ENCODE peak calls at places on chromosomes 4 and X, in four cellular contexts. J, P, E and Q are unnamed samples.

GRCh38 chrX:48956728-48957414 is 536 bp downstream of the OTUD5 start:
- DNase-seq in J (no peak), P (peak), E (no peak), Q (no peak)

GRCh38 chr4:182924497-182924896 is 7.3 kb upstream of the DCTD start:
- DNase-seq in J (no peak), P (no peak), E (no peak), Q (no peak)

GRCh38 chr4:14749910-14750309 is 252.4 kb upstream of the CPEB2 start:
- DNase-seq in J (no peak), P (no peak), E (no peak), Q (no peak)

GRCh38 chrX:56729152-56729557 is at the start of gene NBDY:
- DNase-seq in J (no peak), P (peak), E (no peak), Q (no peak)

GRCh38 chr4:118941149-118941548 is 52.5 kb downstream of the SYNPO2 start:
- DNase-seq in J (no peak), P (no peak), E (no peak), Q (peak)

GRCh38 chrX:13938766-13939530 is 90.7 kb downstream of the GEMIN8 start:
- DNase-seq in J (no peak), P (no peak), E (no peak), Q (no peak)

GRCh38 chrX:46624090-46624786 is 50.7 kb downstream of the CHST7 start:
- DNase-seq in J (no peak), P (no peak), E (no peak), Q (no peak)

GRCh38 chr4:25297528-25298242 is 14.9 kb upstream of the ZCCHC4 start:
- DNase-seq in J (no peak), P (no peak), E (no peak), Q (no peak)

GRCh38 chr4:148330161-148330560 is 112.1 kb downstream of the NR3C2 start:
- DNase-seq in J (no peak), P (no peak), E (no peak), Q (no peak)

GRCh38 chr4:107692197-107692596 is 27.8 kb downstream of the PAPSS1 start:
- DNase-seq in J (no peak), P (no peak), E (no peak), Q (no peak)

GRCh38 chr4:138085956-138086355 is 156.2 kb downstream of the SLC7A11 start:
- DNase-seq in J (no peak), P (no peak), E (no peak), Q (no peak)

GRCh38 chr4:138500869-138501268 is 258.7 kb upstream of the SLC7A11 start:
- DNase-seq in J (no peak), P (no peak), E (no peak), Q (no peak)

GRCh38 chr4:183783933-183784622 is 121.0 kb upstream of the STOX2 start:
- DNase-seq in J (no peak), P (no peak), E (no peak), Q (no peak)

GRCh38 chr4:70874268-70875156 is 27.7 kb upstream of the MOB1B start:
- DNase-seq in J (no peak), P (no peak), E (no peak), Q (no peak)

GRCh38 chr4:156858071-156858470 is 113.5 kb downstream of the PDGFC start:
- DNase-seq in J (no peak), P (no peak), E (no peak), Q (no peak)

GRCh38 chr4:114600672-114601071 is 2.1 kb downstream of the UGT8 start:
- DNase-seq in J (no peak), P (no peak), E (no peak), Q (no peak)

GRCh38 chrX:9122504-9123245 is 88.7 kb upstream of the FAM9B start:
- DNase-seq in J (no peak), P (no peak), E (no peak), Q (no peak)

GRCh38 chrX:107714196-107714811 is 61.3 kb downstream of the TSC22D3 start:
- DNase-seq in J (no peak), P (no peak), E (no peak), Q (no peak)
- TF ChIP-seq CTCF in J (no peak), P (no peak), E (peak), Q (no peak)

DNA sequence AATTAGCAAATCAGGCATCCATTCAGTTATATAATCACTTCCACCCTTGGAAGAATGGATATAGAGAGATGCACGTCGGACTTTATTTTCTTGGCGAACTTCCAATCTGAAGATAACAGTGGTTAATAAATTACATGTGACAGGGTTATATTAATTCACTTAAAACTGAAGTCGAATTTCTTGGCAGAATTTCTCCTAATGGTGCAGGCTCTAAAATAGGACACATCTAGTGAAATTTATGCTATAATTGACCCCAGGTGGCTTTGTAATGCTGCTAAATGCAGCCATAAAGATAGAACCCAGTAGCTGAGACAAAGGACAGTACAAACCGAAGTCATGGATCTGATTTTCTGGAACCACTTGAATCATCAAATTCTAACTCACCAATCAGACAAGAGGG is 20.8 kb upstream of the SLC10A4 start:
- DNase-seq in J (no peak), P (no peak), E (no peak), Q (no peak)
- TF ChIP-seq TCF7L2 in J (no peak), P (no peak), E (no peak), Q (no peak)

GRCh38 chr4:112520598-112521122 is 4.7 kb upstream of the NEUROG2 start:
- DNase-seq in J (no peak), P (no peak), E (no peak), Q (no peak)

GRCh38 chr4:112522389-112522788 is 6.4 kb upstream of the NEUROG2 start:
- DNase-seq in J (no peak), P (no peak), E (no peak), Q (no peak)

GRCh38 chr4:112523764-112524505 is 8.0 kb upstream of the NEUROG2 start:
- DNase-seq in J (peak), P (peak), E (no peak), Q (peak)

GRCh38 chr4:112521123-112522116 is 5.4 kb upstream of the NEUROG2 start:
- DNase-seq in J (no peak), P (no peak), E (no peak), Q (no peak)

GRCh38 chr4:112523008-112523440 is 7.0 kb upstream of the NEUROG2 start:
- DNase-seq in J (no peak), P (peak), E (no peak), Q (no peak)
- TF ChIP-seq CTCF in J (no peak), P (peak), E (no peak), Q (peak)

GRCh38 chrX:2348225-2348624 is 152.6 kb downstream of the DHRSX start:
- DNase-seq in J (no peak), P (no peak), E (no peak), Q (no peak)

GRCh38 chrX:2351321-2351720 is 149.5 kb downstream of the DHRSX start:
- DNase-seq in J (no peak), P (no peak), E (no peak), Q (no peak)

DNA sequence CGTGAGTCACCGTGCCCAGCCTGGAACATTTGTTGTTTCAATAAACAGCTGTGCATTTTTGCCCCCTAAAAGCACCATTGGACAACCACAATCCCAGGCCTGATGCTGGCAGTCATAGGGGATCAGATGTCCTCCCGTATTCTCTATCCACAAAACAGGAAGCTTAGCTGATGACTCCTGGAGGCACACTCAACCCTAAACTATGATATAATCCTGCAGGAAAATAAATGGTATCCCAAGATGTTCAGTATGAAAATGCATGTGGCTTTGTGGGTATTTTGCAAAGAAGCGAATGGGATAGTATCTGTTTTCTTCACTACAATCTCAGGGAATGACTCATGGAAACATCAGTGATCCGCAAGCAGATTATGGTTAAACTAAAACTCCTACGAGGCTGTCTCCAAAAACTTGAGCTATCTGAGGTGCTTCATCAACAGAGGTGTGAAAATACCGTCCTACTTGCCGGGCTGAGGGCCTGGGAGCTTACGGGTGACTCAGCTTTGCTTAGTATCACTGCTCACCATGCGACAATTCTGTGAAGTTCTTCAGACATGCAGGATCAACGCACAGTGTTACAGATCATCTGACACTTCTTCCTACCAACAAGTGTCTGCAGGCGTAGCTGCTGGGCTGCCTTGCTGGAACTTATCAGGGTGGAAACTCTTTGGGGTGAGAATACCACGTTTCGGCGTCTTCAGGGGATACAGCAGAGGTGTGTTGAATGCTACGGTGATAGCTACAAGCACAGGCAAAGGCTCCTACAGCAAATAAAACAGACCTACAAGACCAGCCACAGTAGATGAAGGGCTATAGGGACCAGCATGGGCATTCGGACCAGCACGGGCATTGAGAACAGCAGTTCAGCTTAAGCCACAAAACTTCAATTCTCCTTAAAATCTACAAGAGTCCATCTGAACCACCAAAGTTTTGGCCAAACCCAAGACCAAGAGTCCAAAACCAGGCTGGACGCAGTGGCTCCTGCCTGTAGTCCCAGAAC is 148.5 kb downstream of the DHRSX start:
- DNase-seq in J (no peak), P (peak), E (peak), Q (no peak)
- TF ChIP-seq TCF7L2 in J (no peak), P (no peak), E (no peak), Q (no peak)

GRCh38 chr4:83093060-83093640 is 21.4 kb downstream of the PLAC8 start:
- DNase-seq in J (no peak), P (no peak), E (no peak), Q (no peak)
- TF ChIP-seq CTCF in J (no peak), P (peak), E (no peak), Q (no peak)

GRCh38 chrX:39591099-39591498 is 506.7 kb downstream of the BCOR start:
- DNase-seq in J (no peak), P (no peak), E (no peak), Q (no peak)

GRCh38 chrX:39595977-39596376 is 501.8 kb downstream of the BCOR start:
- DNase-seq in J (no peak), P (no peak), E (no peak), Q (no peak)

GRCh38 chrX:39596437-39596836 is 501.3 kb downstream of the BCOR start:
- DNase-seq in J (no peak), P (no peak), E (no peak), Q (no peak)

GRCh38 chrX:39592776-39593175 is 505.0 kb downstream of the BCOR start:
- DNase-seq in J (no peak), P (no peak), E (no peak), Q (no peak)
- TF ChIP-seq TCF7L2 in J (no peak), P (no peak), E (no peak), Q (no peak)

GRCh38 chr4:109434793-109435080 is 1.1 kb downstream of the SEC24B start:
- DNase-seq in J (no peak), P (no peak), E (no peak), Q (no peak)

GRCh38 chr4:109434007-109434792 is 585 bp downstream of the SEC24B start:
- DNase-seq in J (no peak), P (no peak), E (no peak), Q (peak)

GRCh38 chr4:109433281-109434006 is at the start of gene SEC24B:
- DNase-seq in J (peak), P (peak), E (peak), Q (peak)

GRCh38 chr4:109432676-109433075 is 939 bp upstream of the SEC24B start:
- DNase-seq in J (no peak), P (no peak), E (no peak), Q (no peak)

DNA sequence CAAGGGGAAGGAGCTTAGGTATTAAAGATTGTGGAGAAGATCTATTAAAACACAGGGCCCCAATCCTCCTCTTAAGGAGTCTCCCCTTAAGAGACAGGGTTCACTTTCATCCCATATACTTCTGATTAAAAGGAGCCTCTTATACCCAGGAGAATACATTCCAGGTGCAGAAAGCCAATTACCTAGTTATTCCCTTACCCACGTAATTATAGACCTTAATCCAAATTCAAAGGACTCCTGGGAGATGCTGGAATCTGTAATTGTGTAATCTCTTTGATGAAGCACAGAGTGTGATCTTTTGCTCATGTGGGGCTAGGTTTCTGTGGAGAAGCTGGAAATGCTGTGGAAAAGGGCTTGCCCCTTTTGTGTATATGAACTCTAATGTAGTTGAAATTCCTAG is 1.4 kb upstream of the SEC24B start:
- DNase-seq in J (no peak), P (no peak), E (no peak), Q (no peak)
- TF ChIP-seq CTCF in J (no peak), P (no peak), E (no peak), Q (no peak)

GRCh38 chr4:98908182-98908581 is 20.8 kb downstream of the EIF4E start:
- DNase-seq in J (no peak), P (no peak), E (no peak), Q (no peak)
- TF ChIP-seq TCF7L2 in J (no peak), P (no peak), E (no peak), Q (no peak)

GRCh38 chrX:2500091-2500680 is 590 bp downstream of the DHRSX start:
- DNase-seq in J (no peak), P (peak), E (no peak), Q (peak)
- TF ChIP-seq CTCF in J (no peak), P (peak), E (no peak), Q (peak)